ENCODE peak calls at places on chromosomes 1 and 21, in seven cellular contexts. O is CD8-positive, alpha-beta T cell; R is IMR-90; I is psoas muscle; Z is pancreas; U is colonic mucosa; C is dorsolateral prefrontal cortex. Q is an unnamed sample.

GRCh38 chr1:206691604-206692003 is 6.9 kb downstream of the MAPKAPK2 start:
- DNase-seq in O (no peak), R (peak), I (peak), Z (no peak), U (no peak), C (no peak), Q (no peak)

GRCh38 chr1:169595764-169596711 is 9.8 kb upstream of the F5 start:
- DNase-seq in O (no peak), R (peak), I (no peak), Z (no peak), U (no peak), C (no peak), Q (peak)

GRCh38 chr1:29985376-29985945 is 737.9 kb downstream of the MATN1 start:
- DNase-seq in O (no peak), R (no peak), I (no peak), Z (no peak), U (peak), C (no peak), Q (no peak)

GRCh38 chr1:206075786-206076725 is 23.1 kb downstream of the RHEX start:
- DNase-seq in O (no peak), R (peak), I (no peak), Z (no peak), U (no peak), C (peak), Q (no peak)

GRCh38 chr1:87759420-87759819 is 430.7 kb downstream of the LMO4 start:
- DNase-seq in O (no peak), R (no peak), I (no peak), Z (no peak), U (no peak), C (no peak), Q (no peak)

GRCh38 chr1:192363177-192363576 is 46.4 kb downstream of the RGS21 start:
- DNase-seq in O (no peak), R (no peak), I (no peak), Z (no peak), U (no peak), C (no peak), Q (no peak)

GRCh38 chr1:16241116-16241763 is 4.3 kb upstream of the CPLANE2 start:
- DNase-seq in O (no peak), R (no peak), I (no peak), Z (no peak), U (no peak), C (no peak), Q (no peak)

GRCh38 chr1:100557606-100557953 is 19.6 kb downstream of the GPR88 start:
- DNase-seq in O (no peak), R (no peak), I (no peak), Z (no peak), U (no peak), C (no peak), Q (no peak)

GRCh38 chr21:44940116-44940631 is 345 bp downstream of the SLX9 start:
- DNase-seq in O (no peak), R (no peak), I (no peak), Z (no peak), U (no peak), C (no peak), Q (no peak)

GRCh38 chr1:55530749-55531478 is 315.8 kb upstream of the USP24 start:
- DNase-seq in O (no peak), R (no peak), I (no peak), Z (no peak), U (no peak), C (no peak), Q (no peak)

GRCh38 chr1:206066479-206067171 is 13.7 kb downstream of the RHEX start:
- DNase-seq in O (no peak), R (no peak), I (no peak), Z (no peak), U (no peak), C (no peak), Q (no peak)

GRCh38 chr1:109113787-109114568 is at the start of gene ELAPOR1:
- DNase-seq in O (peak), R (peak), I (peak), Z (peak), U (peak), C (peak), Q (no peak)

GRCh38 chr1:23555225-23555801 is 4.0 kb downstream of the ID3 start:
- DNase-seq in O (no peak), R (peak), I (peak), Z (no peak), U (peak), C (no peak), Q (peak)

GRCh38 chr1:57137980-57138379 is 172.2 kb upstream of the C8B start:
- DNase-seq in O (no peak), R (no peak), I (no peak), Z (no peak), U (no peak), C (no peak), Q (no peak)

GRCh38 chr21:44527983-44528633 is 11.9 kb downstream of the KRTAP10-1 start:
- DNase-seq in O (no peak), R (no peak), I (peak), Z (no peak), U (no peak), C (peak), Q (no peak)

GRCh38 chr1:15833069-15833679 is 14.3 kb upstream of the SPEN start:
- DNase-seq in O (no peak), R (no peak), I (peak), Z (peak), U (peak), C (peak), Q (peak)

GRCh38 chr1:22841754-22842370 is 130.8 kb downstream of the LACTBL1 start:
- DNase-seq in O (no peak), R (no peak), I (peak), Z (no peak), U (no peak), C (peak), Q (no peak)

GRCh38 chr1:23129846-23130245 is 38.8 kb downstream of the LUZP1 start:
- DNase-seq in O (no peak), R (no peak), I (no peak), Z (no peak), U (no peak), C (no peak), Q (peak)

GRCh38 chr1:44684525-44684924 is 10.0 kb downstream of the ARMH1 start:
- DNase-seq in O (no peak), R (no peak), I (no peak), Z (no peak), U (no peak), C (no peak), Q (no peak)

GRCh38 chr1:44261475-44261853 is 48.2 kb downstream of the DMAP1 start:
- DNase-seq in O (no peak), R (no peak), I (no peak), Z (no peak), U (no peak), C (no peak), Q (no peak)

GRCh38 chr1:57319165-57319564 is 104.7 kb downstream of the DAB1 start:
- DNase-seq in O (no peak), R (peak), I (no peak), Z (no peak), U (no peak), C (no peak), Q (peak)

GRCh38 chr1:26697441-26697977 is 1.7 kb downstream of the ARID1A start:
- DNase-seq in O (no peak), R (no peak), I (no peak), Z (no peak), U (no peak), C (no peak), Q (no peak)

GRCh38 chr1:58992643-58993042 is 208.8 kb upstream of the JUN start:
- DNase-seq in O (no peak), R (no peak), I (no peak), Z (no peak), U (no peak), C (no peak), Q (no peak)

GRCh38 chr1:205298191-205298994 is 23.2 kb downstream of the NUAK2 start:
- DNase-seq in O (no peak), R (peak), I (no peak), Z (peak), U (no peak), C (no peak), Q (peak)

GRCh38 chr1:193524616-193525015 is 338.2 kb upstream of the B3GALT2 start:
- DNase-seq in O (no peak), R (no peak), I (no peak), Z (no peak), U (no peak), C (no peak), Q (no peak)

GRCh38 chr21:27466175-27466574 is 499.3 kb upstream of the ADAMTS5 start:
- DNase-seq in O (no peak), R (no peak), I (no peak), Z (no peak), U (no peak), C (no peak), Q (no peak)

GRCh38 chr1:196078691-196079090 is 529.5 kb downstream of the KCNT2 start:
- DNase-seq in O (no peak), R (peak), I (no peak), Z (no peak), U (no peak), C (no peak), Q (no peak)

GRCh38 chr1:5895446-5896406 is 96.5 kb downstream of the NPHP4 start:
- DNase-seq in O (no peak), R (no peak), I (peak), Z (no peak), U (no peak), C (no peak), Q (no peak)

GRCh38 chr1:5659606-5660005 is 332.6 kb downstream of the NPHP4 start:
- DNase-seq in O (no peak), R (no peak), I (no peak), Z (no peak), U (no peak), C (no peak), Q (no peak)

GRCh38 chr1:229664133-229664689 is 38.2 kb downstream of the URB2 start:
- DNase-seq in O (peak), R (peak), I (no peak), Z (no peak), U (no peak), C (no peak), Q (peak)

GRCh38 chr1:23393706-23394105 is 24.1 kb upstream of the ZNF436 start:
- DNase-seq in O (no peak), R (peak), I (peak), Z (peak), U (no peak), C (no peak), Q (peak)

DNA sequence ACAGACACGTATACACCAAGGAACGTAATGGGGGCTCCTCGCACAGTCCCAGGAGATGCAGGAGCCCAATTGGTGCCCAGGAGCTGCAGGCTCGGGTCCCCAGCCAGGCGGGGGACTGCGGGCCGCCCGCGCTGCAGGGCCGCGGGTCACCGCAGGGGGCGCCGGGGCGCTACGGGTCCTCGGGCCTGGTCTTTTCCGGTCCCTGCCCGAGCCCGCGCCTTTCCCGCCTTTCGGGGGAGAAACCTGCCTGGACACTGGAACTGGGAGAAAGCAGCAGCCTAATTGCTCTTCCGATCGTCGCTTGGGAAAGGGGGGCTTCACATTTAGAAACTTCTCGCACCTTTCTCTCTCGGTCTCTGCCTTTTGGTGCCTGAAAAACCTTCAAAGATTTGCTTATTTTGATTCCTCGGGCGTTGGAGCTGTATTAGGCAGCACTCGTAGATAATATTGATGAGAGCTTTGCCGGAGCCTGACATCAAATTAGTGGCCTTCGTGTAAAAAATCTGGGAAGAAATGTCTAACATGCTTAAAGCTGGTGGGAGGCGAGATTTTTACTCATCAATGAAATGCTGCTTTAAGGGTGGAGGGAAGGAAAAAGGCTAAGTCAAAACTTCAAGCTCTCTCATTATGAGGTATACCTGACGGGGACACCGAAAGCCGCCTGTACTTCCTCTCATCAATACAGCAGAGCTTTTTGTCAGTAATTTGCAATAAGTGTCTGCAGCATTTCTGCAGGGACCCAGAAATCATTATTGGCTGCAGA is 12.6 kb upstream of the BARHL2 start:
- DNase-seq in O (no peak), R (no peak), I (no peak), Z (no peak), U (no peak), C (no peak), Q (no peak)
- TF ChIP-seq CTCF in O (peak), R (peak), I (peak), Z (no peak), U (peak), C (no peak), Q (peak)

DNA sequence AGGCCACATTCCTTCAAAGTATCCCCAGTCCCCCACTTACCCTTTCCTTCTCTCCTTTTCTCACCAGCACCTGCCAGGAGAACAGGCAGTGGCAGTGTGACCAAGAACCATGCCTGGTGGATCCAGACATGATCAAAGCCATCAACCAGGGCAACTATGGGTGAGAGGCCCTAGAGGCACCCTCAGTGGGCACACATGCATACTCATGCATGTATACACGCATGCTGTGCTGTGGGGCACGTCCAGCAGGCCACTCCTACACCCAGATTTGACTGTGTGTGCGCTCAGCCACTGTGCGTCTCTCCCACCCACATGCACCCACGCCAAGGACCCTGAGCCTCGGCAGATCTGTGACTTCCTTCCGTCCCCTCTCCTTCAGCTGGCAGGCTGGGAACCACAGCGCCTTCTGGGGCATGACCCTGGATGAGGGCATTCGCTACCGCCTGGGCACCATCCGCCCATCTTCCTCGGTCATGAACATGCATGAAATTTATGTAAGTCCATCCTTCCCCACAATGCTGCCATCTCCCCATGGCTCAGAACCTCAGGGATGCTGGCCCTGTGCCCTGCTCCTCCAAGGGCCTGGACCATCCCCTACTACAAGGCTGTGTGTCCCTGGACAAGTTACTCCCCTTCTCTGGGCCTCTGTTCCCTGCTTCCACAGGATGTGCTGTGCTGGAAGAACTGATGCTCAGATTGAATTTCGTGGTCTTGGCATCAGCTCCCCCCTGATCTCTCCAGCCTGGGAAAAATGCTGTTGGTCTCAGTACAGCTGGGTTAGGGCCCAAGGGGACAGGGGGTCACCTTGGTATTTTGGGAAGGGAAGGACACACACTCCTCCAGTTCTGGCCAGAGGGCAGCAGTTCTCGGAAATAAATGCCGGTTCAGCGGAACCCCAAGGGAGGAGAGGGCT is 7.0 kb downstream of the TINAGL1 start:
- DNase-seq in O (no peak), R (no peak), I (no peak), Z (no peak), U (no peak), C (no peak), Q (no peak)
- H3K4me3 ChIP-seq in O (no peak), R (no peak), I (peak), Z (no peak), U (no peak), C (no peak), Q (no peak)

GRCh38 chr1:86758570-86758969 is 54.2 kb downstream of the SH3GLB1 start:
- DNase-seq in O (no peak), R (no peak), I (no peak), Z (peak), U (peak), C (no peak), Q (no peak)

GRCh38 chr1:86756062-86756406 is 51.7 kb downstream of the SH3GLB1 start:
- DNase-seq in O (no peak), R (no peak), I (no peak), Z (no peak), U (no peak), C (no peak), Q (no peak)

GRCh38 chr1:86754265-86754974 is 50.0 kb downstream of the SH3GLB1 start:
- DNase-seq in O (no peak), R (no peak), I (no peak), Z (no peak), U (no peak), C (no peak), Q (no peak)

GRCh38 chr1:86760199-86760598 is 55.8 kb downstream of the SH3GLB1 start:
- DNase-seq in O (no peak), R (no peak), I (no peak), Z (no peak), U (no peak), C (no peak), Q (no peak)

DNA sequence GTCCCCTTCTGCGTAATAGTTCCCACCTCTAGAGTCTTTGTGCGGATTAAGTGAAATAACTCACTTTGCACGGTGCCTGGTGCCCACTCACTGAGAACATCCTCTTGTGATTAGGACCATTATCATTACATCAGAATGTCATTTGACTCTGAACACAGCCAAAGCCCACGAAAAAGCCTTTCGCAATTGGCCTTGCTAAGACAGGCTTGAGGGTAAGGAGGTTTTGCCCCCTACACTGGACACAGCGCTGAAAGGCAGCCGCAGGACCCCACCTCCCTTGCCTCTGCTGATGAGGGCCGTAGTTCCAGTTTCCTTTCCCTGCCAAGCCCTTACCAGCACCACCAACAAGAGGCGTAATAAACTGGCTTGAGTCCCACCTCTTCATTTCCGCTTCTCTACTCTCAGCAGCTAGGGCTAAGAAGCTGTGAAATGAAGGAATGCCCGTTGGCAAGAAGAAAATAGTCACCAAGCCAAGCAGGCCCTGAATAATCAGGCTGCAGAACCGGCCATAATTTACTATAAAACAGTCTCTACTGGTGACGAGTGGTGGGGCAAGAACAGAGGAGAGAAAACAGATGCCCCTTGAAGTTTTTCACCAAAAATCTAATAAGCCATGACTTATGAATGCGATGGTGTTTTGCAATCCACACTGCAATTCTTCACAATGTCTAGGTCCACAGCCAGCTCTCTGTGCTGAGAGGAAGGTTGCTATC is 53.1 kb downstream of the SH3GLB1 start:
- DNase-seq in O (no peak), R (peak), I (no peak), Z (no peak), U (no peak), C (no peak), Q (no peak)
- H3K27ac ChIP-seq in O (no peak), R (no peak), I (peak), Z (no peak), U (no peak), C (no peak), Q (no peak)

GRCh38 chr21:31594726-31595125 is 64.8 kb upstream of the SOD1 start:
- DNase-seq in O (no peak), R (no peak), I (no peak), Z (no peak), U (no peak), C (no peak), Q (no peak)

GRCh38 chr21:31599563-31599962 is 59.9 kb upstream of the SOD1 start:
- DNase-seq in O (no peak), R (no peak), I (no peak), Z (no peak), U (no peak), C (no peak), Q (no peak)

GRCh38 chr21:31596055-31596454 is 63.4 kb upstream of the SOD1 start:
- DNase-seq in O (no peak), R (no peak), I (no peak), Z (no peak), U (no peak), C (no peak), Q (no peak)

GRCh38 chr21:31594279-31594678 is 65.2 kb upstream of the SOD1 start:
- DNase-seq in O (no peak), R (no peak), I (no peak), Z (no peak), U (no peak), C (no peak), Q (no peak)

GRCh38 chr21:31597683-31598082 is 61.8 kb upstream of the SOD1 start:
- DNase-seq in O (no peak), R (no peak), I (no peak), Z (no peak), U (no peak), C (no peak), Q (no peak)
- TF ChIP-seq CTCF in O (no peak), R (no peak), I (no peak), Z (no peak), U (no peak), C (no peak), Q (no peak)

GRCh38 chr21:31370893-31371652 is 27.0 kb upstream of the TIAM1 start:
- DNase-seq in O (no peak), R (peak), I (no peak), Z (no peak), U (no peak), C (no peak), Q (no peak)
- H3K4me3 ChIP-seq in O (no peak), R (no peak), I (no peak), Z (no peak), U (no peak), C (no peak), Q (no peak)

GRCh38 chr1:241531195-241532172 is 694 bp upstream of the KMO start:
- DNase-seq in O (no peak), R (peak), I (no peak), Z (no peak), U (no peak), C (no peak), Q (no peak)
- H3K27ac ChIP-seq in O (peak), R (peak), I (peak), Z (no peak), U (peak), C (no peak), Q (peak)

GRCh38 chr1:154694995-154695394 is 87.0 kb upstream of the ADAR start:
- DNase-seq in O (no peak), R (no peak), I (no peak), Z (no peak), U (no peak), C (no peak), Q (no peak)

GRCh38 chr1:154696460-154696859 is 88.5 kb upstream of the ADAR start:
- DNase-seq in O (no peak), R (no peak), I (peak), Z (no peak), U (no peak), C (no peak), Q (no peak)

GRCh38 chr1:154698320-154699096 is 90.5 kb upstream of the ADAR start:
- DNase-seq in O (no peak), R (no peak), I (peak), Z (no peak), U (no peak), C (no peak), Q (no peak)

GRCh38 chr1:154697710-154698109 is 89.7 kb upstream of the ADAR start:
- DNase-seq in O (no peak), R (no peak), I (no peak), Z (no peak), U (no peak), C (no peak), Q (no peak)

GRCh38 chr1:154696001-154696400 is 88.0 kb upstream of the ADAR start:
- DNase-seq in O (no peak), R (no peak), I (no peak), Z (no peak), U (no peak), C (no peak), Q (no peak)
- TF ChIP-seq CTCF in O (no peak), R (peak), I (no peak), Z (no peak), U (no peak), C (peak), Q (peak)

Q was measured in brain microvascular endothelial cell.